ENCODE peak calls at places on chromosome 15, in five cellular contexts. F is H9, C is IMR-90, M is H1, X is mesendoderm. O is an unnamed sample.

GRCh38 chr15:53534105-53534839 is 225.2 kb downstream of the WDR72 start:
- DNase-seq in F (no peak), C (no peak), M (no peak), X (no peak), O (no peak)

GRCh38 chr15:65981837-65982696 is 112.8 kb downstream of the RAB11A start:
- DNase-seq in F (peak), C (no peak), M (peak), X (peak), O (peak)

GRCh38 chr15:38818156-38818745 is 253.6 kb upstream of the RASGRP1 start:
- DNase-seq in F (peak), C (no peak), M (no peak), X (peak), O (peak)

GRCh38 chr15:67085818-67086649 is 20.6 kb downstream of the SMAD3 start:
- DNase-seq in F (no peak), C (peak), M (no peak), X (peak), O (no peak)

GRCh38 chr15:85168642-85169173 is 187.1 kb downstream of the PDE8A start:
- DNase-seq in F (peak), C (peak), M (peak), X (peak), O (peak)

GRCh38 chr15:52523192-52523591 is 5.5 kb downstream of the MYO5A start:
- DNase-seq in F (no peak), C (peak), M (no peak), X (no peak), O (no peak)

GRCh38 chr15:89728254-89728653 is 22.8 kb downstream of the MESP1 start:
- DNase-seq in F (no peak), C (no peak), M (no peak), X (no peak), O (no peak)

GRCh38 chr15:61528590-61528929 is 299.5 kb upstream of the RORA start:
- DNase-seq in F (no peak), C (no peak), M (no peak), X (no peak), O (no peak)

GRCh38 chr15:99703603-99704443 is 29.4 kb downstream of the LYSMD4 start:
- DNase-seq in F (no peak), C (peak), M (no peak), X (peak), O (no peak)

GRCh38 chr15:22839046-22839705 is 710 bp downstream of the NIPA2 start:
- DNase-seq in F (no peak), C (no peak), M (no peak), X (no peak), O (no peak)

DNA sequence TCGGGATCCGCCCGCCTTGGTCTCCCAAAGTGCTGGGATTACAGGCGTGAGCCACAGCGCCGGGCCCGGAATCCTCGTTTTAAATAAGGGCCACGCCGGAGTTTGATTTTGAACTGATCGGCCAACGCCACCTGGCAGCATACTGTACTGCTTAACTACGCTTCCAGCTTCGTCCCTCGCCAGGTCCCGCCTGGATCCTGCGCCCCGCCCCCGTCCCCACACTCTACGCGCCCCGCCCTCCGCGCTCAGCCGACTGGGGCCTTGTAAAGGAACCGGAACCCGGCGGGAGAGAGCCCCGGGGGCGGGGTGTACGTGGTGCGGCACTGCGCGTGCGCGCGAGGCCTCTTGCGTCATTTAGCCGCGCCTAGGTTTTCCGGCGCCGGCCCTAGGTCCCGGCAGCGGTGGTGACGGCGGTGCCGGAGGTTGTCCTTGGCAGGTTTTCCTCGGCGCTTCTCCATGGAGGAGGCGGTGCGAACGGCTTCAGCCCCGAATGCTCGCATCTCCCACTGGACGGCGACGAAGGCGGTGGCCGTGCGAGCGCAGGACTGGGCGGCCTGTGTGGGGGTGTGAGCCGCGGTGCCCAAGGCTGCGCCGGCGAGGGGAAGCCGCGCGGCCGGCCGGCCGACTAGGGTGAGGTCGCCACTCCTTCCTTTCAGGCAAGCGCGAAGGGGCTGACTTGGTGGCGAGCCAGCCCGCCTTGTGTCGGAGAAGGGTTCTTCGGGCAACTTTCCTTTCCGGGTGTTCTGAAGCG is at the start of gene NIPA2:
- DNase-seq in F (peak), C (peak), M (peak), X (peak), O (peak)
- H3K23ac ChIP-seq in F (no peak), C (peak), M (no peak), X (peak), O (peak)

GRCh38 chr15:64841258-64842098 is at the start of gene PLEKHO2:
- DNase-seq in F (peak), C (peak), M (peak), X (peak), O (peak)
- H3K23ac ChIP-seq in F (no peak), C (peak), M (no peak), X (peak), O (peak)

DNA sequence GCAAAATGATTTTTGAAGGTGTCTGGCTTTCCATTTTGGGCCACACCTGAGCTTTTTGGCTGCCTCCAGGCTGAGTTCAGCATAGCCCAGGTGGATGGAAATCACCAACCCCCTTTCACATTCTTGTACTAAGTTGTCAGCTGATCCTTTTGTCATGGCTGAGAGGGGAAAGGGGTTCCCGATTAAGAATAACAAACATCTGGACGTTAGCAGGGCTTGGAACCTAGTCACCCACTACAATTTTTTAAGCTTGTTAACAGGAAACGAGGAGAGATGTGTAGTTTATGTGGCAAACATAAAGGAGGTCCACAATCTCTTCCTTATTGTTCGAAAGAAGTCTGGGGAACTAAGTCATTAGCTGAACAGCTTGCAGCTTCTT is 4.9 kb downstream of the NR2F2 start:
- DNase-seq in F (no peak), C (no peak), M (no peak), X (no peak), O (peak)
- H3K23ac ChIP-seq in F (no peak), C (peak), M (no peak), X (no peak), O (no peak)

GRCh38 chr15:63351170-63351569 is 30.5 kb downstream of the CA12 start:
- DNase-seq in F (no peak), C (no peak), M (no peak), X (no peak), O (no peak)
- H3K23ac ChIP-seq in F (no peak), C (no peak), M (no peak), X (no peak), O (no peak)

GRCh38 chr15:72233759-72234158 is 2.8 kb upstream of the PKM start:
- DNase-seq in F (no peak), C (peak), M (no peak), X (no peak), O (no peak)

GRCh38 chr15:72238586-72238985 is 7.6 kb upstream of the PKM start:
- DNase-seq in F (no peak), C (no peak), M (no peak), X (no peak), O (no peak)

GRCh38 chr15:72235298-72235697 is 4.3 kb upstream of the PKM start:
- DNase-seq in F (no peak), C (no peak), M (no peak), X (no peak), O (no peak)

GRCh38 chr15:72237286-72238224 is 6.6 kb upstream of the PKM start:
- DNase-seq in F (peak), C (peak), M (no peak), X (peak), O (no peak)

GRCh38 chr15:72236381-72237285 is 5.6 kb upstream of the PKM start:
- DNase-seq in F (no peak), C (peak), M (no peak), X (no peak), O (no peak)
- H3K23ac ChIP-seq in F (no peak), C (peak), M (no peak), X (no peak), O (no peak)